ENCODE peak calls at places on chromosomes 7 and 10, in five cellular contexts. U, R, W, D and A are unnamed samples.
A peak's percentile ranks its signal among the peaks of the same experiment; 100 is the strongest.

GRCh38 chr7:12642539-12642938 is 44.9 kb upstream of the ARL4A start:
- DNase-seq in R (no peak), W (no peak), D (no peak), U (no peak), A (no peak)

GRCh38 chr7:84701524-84702306 is 485.1 kb downstream of the SEMA3D start:
- DNase-seq in W (peak; percentile 98), U (no peak), D (no peak), R (no peak), A (peak; percentile 26)

GRCh38 chr7:90383422-90383821 is 19.8 kb upstream of the CLDN12 start:
- DNase-seq in R (no peak), W (peak; percentile 75), D (no peak), U (no peak), A (no peak)

GRCh38 chr7:81190997-81191747 is 272.3 kb upstream of the SEMA3C start:
- DNase-seq in R (no peak), W (peak; percentile 56), D (no peak), U (no peak), A (no peak)

GRCh38 chr10:89235073-89235798 is 16.3 kb downstream of the LIPA start:
- DNase-seq in U (no peak), W (no peak), R (peak; percentile 73), D (no peak), A (no peak)

GRCh38 chr7:27143022-27143949 is at the start of gene HOXA5:
- DNase-seq in U (peak; percentile 86), R (no peak), W (peak; percentile 100), D (no peak), A (peak; percentile 100)

GRCh38 chr10:78433063-78433717 is 399.5 kb downstream of the RPS24 start:
- DNase-seq in R (no peak), U (peak; percentile 10), D (no peak), W (no peak), A (no peak)

GRCh38 chr10:131556061-131556896 is 244.8 kb upstream of the TCERG1L start:
- DNase-seq in W (no peak), D (no peak), U (no peak), R (no peak), A (no peak)

GRCh38 chr10:11663763-11664555 is 52.5 kb upstream of the USP6NL start:
- DNase-seq in D (no peak), U (no peak), W (no peak), R (no peak), A (no peak)

GRCh38 chr7:106823631-106824030 is 41.5 kb upstream of the PIK3CG start:
- DNase-seq in W (peak; percentile 37), D (no peak), R (no peak), U (no peak), A (no peak)

GRCh38 chr7:7566651-7567611 is at the start of gene MIOS:
- DNase-seq in D (no peak), W (peak; percentile 67), R (peak; percentile 59), U (peak; percentile 89), A (peak; percentile 91)

GRCh38 chr7:101941481-101942383 is 124.3 kb downstream of the CUX1 start:
- DNase-seq in R (peak; percentile 9), W (peak; percentile 72), D (no peak), U (no peak), A (peak; percentile 69)

GRCh38 chr7:134594877-134595276 is 46.0 kb downstream of the AKR1B15 start:
- DNase-seq in U (no peak), D (no peak), W (no peak), R (no peak), A (no peak)

GRCh38 chr10:126013489-126014281 is 117.3 kb downstream of the FANK1 start:
- DNase-seq in R (no peak), W (peak; percentile 96), U (no peak), D (no peak), A (peak; percentile 51)

GRCh38 chr10:122362621-122363020 is 11.9 kb upstream of the PLEKHA1 start:
- DNase-seq in R (no peak), D (no peak), W (no peak), U (no peak), A (no peak)

GRCh38 chr10:3071405-3072198 is 4.3 kb downstream of the PFKP start:
- DNase-seq in R (no peak), U (no peak), W (peak; percentile 96), D (no peak), A (peak; percentile 91)

GRCh38 chr10:12419279-12419847 is 70.0 kb downstream of the CAMK1D start:
- DNase-seq in D (no peak), U (no peak), R (peak; percentile 62), W (peak; percentile 99), A (peak; percentile 79)

GRCh38 chr7:101598981-101599681 is 30.0 kb downstream of the MYL10 start:
- DNase-seq in D (no peak), R (no peak), W (no peak), U (no peak), A (no peak)

GRCh38 chr10:72690071-72690755 is 1.7 kb upstream of the MCU start:
- DNase-seq in R (no peak), D (no peak), U (no peak), W (no peak), A (no peak)

GRCh38 chr7:155465761-155466141 is 7.8 kb downstream of the EN2 start:
- DNase-seq in D (no peak), R (no peak), U (no peak), W (no peak), A (no peak)

GRCh38 chr10:51630618-51631005 is 68.8 kb downstream of the CSTF2T start:
- DNase-seq in U (no peak), D (no peak), R (no peak), W (no peak), A (no peak)

GRCh38 chr7:157603716-157604115 is 266.9 kb downstream of the DNAJB6 start:
- DNase-seq in U (no peak), D (no peak), W (no peak), R (no peak), A (no peak)

GRCh38 chr7:72310301-72310700 is 101.8 kb downstream of the CALN1 start:
- DNase-seq in R (no peak), W (no peak), D (no peak), U (no peak), A (no peak)

GRCh38 chr7:123709525-123709924 is 39.3 kb downstream of the WASL start:
- DNase-seq in U (no peak), R (no peak), D (no peak), W (peak; percentile 31), A (no peak)

GRCh38 chr10:130899856-130900255 is 411.7 kb downstream of the TCERG1L start:
- DNase-seq in U (no peak), W (no peak), R (no peak), D (no peak), A (no peak)

GRCh38 chr10:97451605-97452004 is 5.6 kb downstream of the ZDHHC16 start:
- DNase-seq in U (no peak), W (no peak), D (no peak), R (no peak), A (no peak)
- TF ChIP-seq POLR2A in U (no peak), W (no peak), D (no peak), R (no peak), A (no peak)

GRCh38 chr10:44878704-44879530 is 32.2 kb upstream of the TMEM72 start:
- DNase-seq in W (peak; percentile 82), U (peak; percentile 91), D (no peak), R (peak; percentile 70), A (peak; percentile 29)
- TF ChIP-seq POLR2A in W (no peak), U (no peak), D (no peak), R (no peak), A (no peak)

GRCh38 chr7:151060113-151060415 is 675 bp downstream of the SLC4A2 start:
- DNase-seq in D (no peak), W (no peak), R (no peak), U (no peak), A (no peak)

GRCh38 chr7:151062111-151062398 is 2.7 kb downstream of the SLC4A2 start:
- DNase-seq in U (no peak), R (no peak), W (no peak), D (no peak), A (no peak)

GRCh38 chr7:151062399-151063211 is 3.2 kb downstream of the SLC4A2 start:
- DNase-seq in D (no peak), R (no peak), U (peak; percentile 71), W (peak; percentile 76), A (peak; percentile 57)

GRCh38 chr7:151060416-151061234 is 1.2 kb downstream of the SLC4A2 start:
- DNase-seq in D (no peak), R (no peak), U (peak; percentile 74), W (no peak), A (peak; percentile 73)

DNA sequence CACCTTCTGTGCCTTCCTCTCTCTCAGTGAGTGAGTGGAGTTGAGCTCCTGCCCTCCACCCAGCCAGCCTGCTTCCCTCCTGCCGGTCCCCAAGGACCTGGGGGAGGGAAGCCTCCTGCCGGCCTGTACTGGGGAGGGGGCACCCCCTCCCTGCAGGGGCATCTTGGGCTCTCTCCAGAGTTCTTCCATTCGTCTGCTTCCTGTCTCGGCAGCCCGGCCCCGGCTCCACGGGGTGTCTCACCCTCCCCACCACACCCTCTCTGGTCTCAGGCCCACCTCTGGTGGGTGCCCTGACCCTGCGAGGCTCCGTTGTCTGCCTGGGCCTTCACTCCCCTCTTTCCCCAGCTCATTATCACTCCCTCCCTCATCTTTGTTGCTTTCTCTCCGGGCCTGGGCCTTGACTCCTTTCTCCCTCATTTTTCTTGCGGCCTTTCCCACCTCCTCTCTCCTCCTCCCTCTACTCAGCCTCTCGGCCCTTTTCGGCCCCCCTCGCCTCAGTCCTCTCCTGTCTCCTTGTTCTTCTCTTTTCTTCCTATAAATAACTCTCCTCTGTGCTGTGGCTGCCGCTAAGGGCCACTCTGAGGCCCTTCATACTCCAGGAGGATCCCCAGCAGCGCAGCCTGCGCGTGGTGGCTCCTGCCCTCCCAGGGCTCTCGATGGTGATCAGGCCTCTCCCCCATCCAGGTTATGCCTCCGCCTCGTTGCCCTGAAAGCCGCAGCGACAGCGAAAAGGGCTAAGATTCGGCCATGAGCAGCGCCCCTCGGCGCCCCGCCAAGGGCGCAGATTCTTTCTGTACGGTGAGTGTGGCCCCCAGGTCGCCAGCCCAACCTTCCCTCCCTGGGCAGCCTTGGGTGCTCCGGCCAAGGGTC is 2.1 kb downstream of the SLC4A2 start:
- DNase-seq in W (no peak), R (no peak), D (no peak), U (peak; percentile 66), A (no peak)
- TF ChIP-seq POLR2A in W (no peak), R (no peak), D (no peak), U (no peak), A (peak; percentile 38)

DNA sequence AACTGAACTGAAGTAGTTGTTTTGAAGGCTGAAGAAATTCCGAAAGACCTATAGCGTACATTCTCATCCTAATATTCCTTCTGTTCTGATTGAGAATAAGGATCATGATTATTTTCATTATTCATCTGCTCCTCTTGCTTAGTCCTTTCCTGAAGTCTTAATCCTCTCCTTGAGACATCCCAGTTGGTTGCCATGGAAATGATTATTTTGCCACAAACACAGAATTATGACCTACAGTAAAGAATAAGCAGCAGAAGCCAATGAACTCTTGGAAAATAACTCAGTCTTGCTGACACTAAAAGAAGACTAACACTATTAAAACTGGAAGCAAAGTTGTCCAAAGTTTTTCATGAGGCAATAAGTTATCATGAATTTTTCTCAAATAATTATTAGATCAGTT is 47.8 kb upstream of the JAZF1 start:
- DNase-seq in U (no peak), W (no peak), R (no peak), D (no peak), A (no peak)
- TF ChIP-seq POLR2A in U (no peak), W (no peak), R (no peak), D (no peak), A (no peak)